ENCODE peak calls at places on chromosomes 7 and 10, in seven cellular contexts. One of them, this sample, is unnamed.

GRCh38 chr10:24415455-24416169 is 206.7 kb downstream of the KIAA1217 start:
- DNase-seq in choroid plexus epithelial cell: peak
- DNase-seq in PC-9: no peak
- DNase-seq in prostate gland: peak
- DNase-seq in IMR-90: peak
- DNase-seq in AG09309: no peak
- DNase-seq in brain microvascular endothelial cell: peak
- DNase-seq in this sample: peak

GRCh38 chr10:18418579-18419210 is 232.7 kb downstream of the NSUN6 start:
- DNase-seq in prostate gland: no peak
- DNase-seq in choroid plexus epithelial cell: no peak
- DNase-seq in brain microvascular endothelial cell: peak
- DNase-seq in IMR-90: peak
- DNase-seq in PC-9: no peak
- DNase-seq in AG09309: no peak
- DNase-seq in this sample: no peak

GRCh38 chr10:128440513-128441160 is 314.4 kb upstream of the MKI67 start:
- DNase-seq in prostate gland: no peak
- DNase-seq in PC-9: no peak
- DNase-seq in brain microvascular endothelial cell: no peak
- DNase-seq in AG09309: no peak
- DNase-seq in choroid plexus epithelial cell: no peak
- DNase-seq in IMR-90: no peak
- DNase-seq in this sample: no peak

GRCh38 chr7:26199301-26200112 is 1.0 kb downstream of the HNRNPA2B1 start:
- DNase-seq in IMR-90: peak
- DNase-seq in PC-9: no peak
- DNase-seq in brain microvascular endothelial cell: no peak
- DNase-seq in prostate gland: peak
- DNase-seq in AG09309: no peak
- DNase-seq in choroid plexus epithelial cell: no peak
- DNase-seq in this sample: peak

GRCh38 chr10:37860494-37861190 is 3.2 kb upstream of the ZNF248 start:
- DNase-seq in brain microvascular endothelial cell: no peak
- DNase-seq in prostate gland: peak
- DNase-seq in AG09309: peak
- DNase-seq in choroid plexus epithelial cell: peak
- DNase-seq in IMR-90: peak
- DNase-seq in PC-9: peak
- DNase-seq in this sample: peak

GRCh38 chr7:117402109-117402508 is 25.2 kb downstream of the ASZ1 start:
- DNase-seq in IMR-90: peak
- DNase-seq in PC-9: no peak
- DNase-seq in AG09309: no peak
- DNase-seq in brain microvascular endothelial cell: peak
- DNase-seq in prostate gland: no peak
- DNase-seq in choroid plexus epithelial cell: peak
- DNase-seq in this sample: peak

GRCh38 chr7:64876792-64877713 is 26.0 kb upstream of the ZNF273 start:
- DNase-seq in PC-9: no peak
- DNase-seq in prostate gland: peak
- DNase-seq in brain microvascular endothelial cell: peak
- DNase-seq in IMR-90: no peak
- DNase-seq in AG09309: no peak
- DNase-seq in choroid plexus epithelial cell: peak
- DNase-seq in this sample: peak

GRCh38 chr10:28873540-28873939 is 196.2 kb downstream of the BAMBI start:
- DNase-seq in PC-9: no peak
- DNase-seq in IMR-90: no peak
- DNase-seq in AG09309: no peak
- DNase-seq in brain microvascular endothelial cell: no peak
- DNase-seq in prostate gland: no peak
- DNase-seq in choroid plexus epithelial cell: no peak
- DNase-seq in this sample: no peak

GRCh38 chr10:23525406-23525805 is 86.5 kb downstream of the OTUD1 start:
- DNase-seq in AG09309: no peak
- DNase-seq in PC-9: no peak
- DNase-seq in choroid plexus epithelial cell: peak
- DNase-seq in brain microvascular endothelial cell: no peak
- DNase-seq in prostate gland: peak
- DNase-seq in IMR-90: peak
- DNase-seq in this sample: peak

GRCh38 chr7:47991270-47991669 is 11.9 kb upstream of the HUS1 start:
- DNase-seq in IMR-90: no peak
- DNase-seq in PC-9: no peak
- DNase-seq in choroid plexus epithelial cell: no peak
- DNase-seq in prostate gland: no peak
- DNase-seq in brain microvascular endothelial cell: no peak
- DNase-seq in AG09309: no peak
- DNase-seq in this sample: no peak

GRCh38 chr7:21580073-21580521 is 37.3 kb downstream of the DNAH11 start:
- DNase-seq in choroid plexus epithelial cell: peak
- DNase-seq in brain microvascular endothelial cell: peak
- DNase-seq in PC-9: peak
- DNase-seq in AG09309: peak
- DNase-seq in IMR-90: peak
- DNase-seq in prostate gland: peak
- DNase-seq in this sample: peak

GRCh38 chr7:23462846-23463245 is 7.4 kb downstream of the IGF2BP3 start:
- DNase-seq in PC-9: peak
- DNase-seq in brain microvascular endothelial cell: peak
- DNase-seq in prostate gland: no peak
- DNase-seq in choroid plexus epithelial cell: peak
- DNase-seq in AG09309: peak
- DNase-seq in IMR-90: peak
- DNase-seq in this sample: peak
- TF ChIP-seq CTCF in PC-9: peak
- TF ChIP-seq CTCF in brain microvascular endothelial cell: peak
- TF ChIP-seq CTCF in prostate gland: peak
- TF ChIP-seq CTCF in choroid plexus epithelial cell: peak
- TF ChIP-seq CTCF in AG09309: peak
- TF ChIP-seq CTCF in IMR-90: peak
- TF ChIP-seq CTCF in this sample: peak

GRCh38 chr10:74593470-74593869 is 232.9 kb upstream of the KAT6B start:
- DNase-seq in IMR-90: peak
- DNase-seq in choroid plexus epithelial cell: peak
- DNase-seq in prostate gland: peak
- DNase-seq in brain microvascular endothelial cell: peak
- DNase-seq in AG09309: peak
- DNase-seq in PC-9: no peak
- DNase-seq in this sample: peak

GRCh38 chr10:74586088-74586585 is 240.3 kb upstream of the KAT6B start:
- DNase-seq in PC-9: no peak
- DNase-seq in IMR-90: peak
- DNase-seq in brain microvascular endothelial cell: no peak
- DNase-seq in choroid plexus epithelial cell: peak
- DNase-seq in prostate gland: peak
- DNase-seq in AG09309: no peak
- DNase-seq in this sample: no peak

GRCh38 chr10:74585231-74586087 is 240.9 kb upstream of the KAT6B start:
- DNase-seq in IMR-90: peak
- DNase-seq in prostate gland: peak
- DNase-seq in AG09309: no peak
- DNase-seq in PC-9: no peak
- DNase-seq in brain microvascular endothelial cell: no peak
- DNase-seq in choroid plexus epithelial cell: peak
- DNase-seq in this sample: no peak

GRCh38 chr10:74587109-74587508 is 239.3 kb upstream of the KAT6B start:
- DNase-seq in IMR-90: no peak
- DNase-seq in PC-9: no peak
- DNase-seq in prostate gland: no peak
- DNase-seq in AG09309: no peak
- DNase-seq in brain microvascular endothelial cell: no peak
- DNase-seq in choroid plexus epithelial cell: no peak
- DNase-seq in this sample: no peak

GRCh38 chr10:74589226-74589673 is 237.2 kb upstream of the KAT6B start:
- DNase-seq in AG09309: peak
- DNase-seq in prostate gland: peak
- DNase-seq in PC-9: no peak
- DNase-seq in IMR-90: peak
- DNase-seq in choroid plexus epithelial cell: peak
- DNase-seq in brain microvascular endothelial cell: peak
- DNase-seq in this sample: peak
- H3K4me3 ChIP-seq in AG09309: no peak
- H3K4me3 ChIP-seq in prostate gland: no peak
- H3K4me3 ChIP-seq in PC-9: no peak
- H3K4me3 ChIP-seq in IMR-90: no peak
- H3K4me3 ChIP-seq in choroid plexus epithelial cell: no peak
- H3K4me3 ChIP-seq in brain microvascular endothelial cell: no peak
- H3K4me3 ChIP-seq in this sample: no peak

GRCh38 chr7:100865372-100865911 is 1.7 kb upstream of the TRIP6 start:
- DNase-seq in IMR-90: peak
- DNase-seq in choroid plexus epithelial cell: no peak
- DNase-seq in prostate gland: peak
- DNase-seq in PC-9: peak
- DNase-seq in brain microvascular endothelial cell: no peak
- DNase-seq in AG09309: peak
- DNase-seq in this sample: peak
- TF ChIP-seq CTCF in IMR-90: no peak
- TF ChIP-seq CTCF in choroid plexus epithelial cell: no peak
- TF ChIP-seq CTCF in prostate gland: no peak
- TF ChIP-seq CTCF in PC-9: no peak
- TF ChIP-seq CTCF in brain microvascular endothelial cell: no peak
- TF ChIP-seq CTCF in AG09309: no peak
- TF ChIP-seq CTCF in this sample: peak

DNA sequence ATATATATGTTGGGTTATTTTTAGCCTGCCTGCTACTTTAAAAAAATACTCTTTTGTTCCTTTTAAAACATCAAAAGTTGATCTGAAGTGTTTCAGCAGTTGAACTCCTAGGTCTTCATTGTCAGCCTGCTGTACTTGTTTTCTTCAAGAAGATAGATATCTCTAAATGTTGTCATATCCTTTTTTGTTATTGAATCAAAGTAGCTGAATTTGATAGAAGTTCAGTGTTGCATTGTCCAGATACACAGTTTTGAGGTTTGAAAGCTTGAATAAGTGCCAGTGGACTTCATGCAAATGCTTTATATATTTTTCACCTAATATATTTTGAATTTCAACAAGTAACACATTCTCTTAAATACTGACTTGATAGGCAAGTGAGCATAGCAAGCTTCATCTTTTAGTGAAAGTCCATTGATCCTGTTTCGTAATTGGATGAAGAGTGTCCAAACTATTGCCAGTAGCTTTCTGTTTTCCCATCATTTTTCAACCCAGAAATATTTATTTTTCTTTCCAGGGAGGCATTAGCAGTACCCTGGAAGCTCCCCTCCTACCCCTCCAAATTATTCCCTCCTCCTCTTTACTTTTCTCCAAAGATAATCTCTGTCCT is 114.3 kb downstream of the TPST1 start:
- DNase-seq in IMR-90: no peak
- DNase-seq in choroid plexus epithelial cell: no peak
- DNase-seq in AG09309: no peak
- DNase-seq in brain microvascular endothelial cell: no peak
- DNase-seq in PC-9: no peak
- DNase-seq in prostate gland: no peak
- DNase-seq in this sample: no peak
- H3K4me3 ChIP-seq in IMR-90: no peak
- H3K4me3 ChIP-seq in choroid plexus epithelial cell: no peak
- H3K4me3 ChIP-seq in AG09309: no peak
- H3K4me3 ChIP-seq in brain microvascular endothelial cell: no peak
- H3K4me3 ChIP-seq in PC-9: no peak
- H3K4me3 ChIP-seq in prostate gland: no peak
- H3K4me3 ChIP-seq in this sample: no peak

GRCh38 chr10:108439397-108439796 is 1274.9 kb upstream of the SORCS1 start:
- DNase-seq in AG09309: no peak
- DNase-seq in prostate gland: no peak
- DNase-seq in choroid plexus epithelial cell: no peak
- DNase-seq in brain microvascular endothelial cell: no peak
- DNase-seq in IMR-90: no peak
- DNase-seq in PC-9: no peak
- DNase-seq in this sample: no peak

DNA sequence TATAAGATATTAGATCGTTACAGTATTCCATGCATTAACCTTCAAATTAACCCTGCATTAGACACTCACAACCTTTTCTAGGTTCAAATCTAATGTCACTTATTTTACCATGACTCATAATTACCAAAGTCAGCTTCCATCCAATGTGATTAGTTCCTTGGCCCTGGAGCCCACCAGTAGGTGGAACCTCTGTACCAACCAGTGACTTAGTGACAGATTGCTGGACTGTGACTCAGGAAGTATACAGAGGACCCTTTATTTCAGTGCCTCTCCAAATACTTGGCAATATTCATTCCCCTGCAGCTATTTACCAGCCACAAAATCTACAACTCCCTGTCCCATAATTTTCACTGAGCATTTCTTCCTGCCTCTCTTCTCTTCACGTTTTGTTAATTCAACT is 1270.3 kb upstream of the SORCS1 start:
- DNase-seq in prostate gland: no peak
- DNase-seq in IMR-90: no peak
- DNase-seq in choroid plexus epithelial cell: no peak
- DNase-seq in brain microvascular endothelial cell: no peak
- DNase-seq in PC-9: no peak
- DNase-seq in AG09309: no peak
- DNase-seq in this sample: no peak
- TF ChIP-seq CTCF in prostate gland: no peak
- TF ChIP-seq CTCF in IMR-90: no peak
- TF ChIP-seq CTCF in choroid plexus epithelial cell: no peak
- TF ChIP-seq CTCF in brain microvascular endothelial cell: peak
- TF ChIP-seq CTCF in PC-9: no peak
- TF ChIP-seq CTCF in AG09309: no peak
- TF ChIP-seq CTCF in this sample: no peak

DNA sequence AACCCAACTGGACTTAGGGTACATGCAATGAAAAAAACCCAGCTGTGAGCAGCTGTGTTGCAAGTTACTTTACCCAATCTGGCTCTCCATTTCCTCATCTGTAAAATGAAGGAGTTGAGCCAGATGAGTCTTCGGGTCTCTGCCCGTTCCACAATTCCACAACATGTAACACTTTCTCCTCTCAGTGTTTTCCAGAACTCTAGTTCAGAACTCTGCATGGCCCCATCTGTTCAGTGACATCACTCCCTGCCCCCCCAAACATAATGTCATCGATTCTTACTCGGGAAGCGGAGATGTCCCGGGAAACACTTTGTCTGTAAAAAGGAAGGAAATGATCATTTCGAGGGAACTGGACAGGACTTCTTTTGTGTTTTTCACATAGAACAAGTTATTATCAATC is 2.5 kb downstream of the SH3PXD2A start:
- DNase-seq in PC-9: no peak
- DNase-seq in prostate gland: no peak
- DNase-seq in AG09309: no peak
- DNase-seq in IMR-90: peak
- DNase-seq in brain microvascular endothelial cell: no peak
- DNase-seq in choroid plexus epithelial cell: no peak
- DNase-seq in this sample: no peak
- H3K4me3 ChIP-seq in PC-9: no peak
- H3K4me3 ChIP-seq in prostate gland: no peak
- H3K4me3 ChIP-seq in AG09309: no peak
- H3K4me3 ChIP-seq in IMR-90: no peak
- H3K4me3 ChIP-seq in brain microvascular endothelial cell: no peak
- H3K4me3 ChIP-seq in choroid plexus epithelial cell: no peak
- H3K4me3 ChIP-seq in this sample: peak

GRCh38 chr10:67306588-67307205 is 380.9 kb downstream of the LRRTM3 start:
- DNase-seq in AG09309: no peak
- DNase-seq in prostate gland: no peak
- DNase-seq in brain microvascular endothelial cell: peak
- DNase-seq in choroid plexus epithelial cell: peak
- DNase-seq in PC-9: no peak
- DNase-seq in IMR-90: peak
- DNase-seq in this sample: peak
- TF ChIP-seq CTCF in AG09309: peak
- TF ChIP-seq CTCF in prostate gland: peak
- TF ChIP-seq CTCF in brain microvascular endothelial cell: peak
- TF ChIP-seq CTCF in choroid plexus epithelial cell: peak
- TF ChIP-seq CTCF in PC-9: peak
- TF ChIP-seq CTCF in IMR-90: peak
- TF ChIP-seq CTCF in this sample: peak